ENCODE peak calls at places on chromosomes 7 and 10, in five cellular contexts. I is epithelial cell of esophagus, J is germinal center, W is HCT116, T is uterus. H is an unnamed sample.

GRCh38 chr7:156969972-156970420 is 20.5 kb downstream of the NOM1 start:
- DNase-seq in W (no peak), T (no peak), I (peak), J (no peak), H (no peak)

GRCh38 chr7:107842213-107842612 is 39.2 kb upstream of the SLC26A3 start:
- DNase-seq in I (no peak), J (no peak), W (no peak), T (no peak), H (no peak)

GRCh38 chr7:28442540-28443420 is 30.5 kb downstream of the CREB5 start:
- DNase-seq in J (no peak), W (no peak), T (no peak), I (peak), H (no peak)

GRCh38 chr10:22489467-22489866 is 144.2 kb downstream of the SPAG6 start:
- DNase-seq in W (no peak), I (peak), T (no peak), J (peak), H (no peak)

GRCh38 chr7:88480901-88481300 is 174.2 kb upstream of the STEAP4 start:
- DNase-seq in I (peak), T (no peak), W (no peak), J (no peak), H (no peak)

GRCh38 chr7:114851406-114852025 is 70.4 kb upstream of the MDFIC start:
- DNase-seq in T (no peak), J (no peak), W (no peak), I (no peak), H (no peak)

GRCh38 chr7:106957766-106958165 is 86.7 kb upstream of the PRKAR2B start:
- DNase-seq in T (no peak), I (peak), W (no peak), J (no peak), H (no peak)

GRCh38 chr7:70446448-70447143 is 685.3 kb upstream of the GALNT17 start:
- DNase-seq in J (no peak), W (no peak), T (no peak), I (peak), H (no peak)

GRCh38 chr10:31457858-31458257 is 138.8 kb downstream of the ZEB1 start:
- DNase-seq in W (no peak), T (no peak), I (no peak), J (no peak), H (no peak)

GRCh38 chr10:17795807-17796596 is 13.1 kb upstream of the MRC1 start:
- DNase-seq in W (no peak), T (no peak), J (no peak), I (no peak), H (no peak)

GRCh38 chr7:102993532-102994029 is 80.8 kb downstream of the LRRC17 start:
- DNase-seq in J (no peak), T (peak), W (no peak), I (no peak), H (no peak)

GRCh38 chr10:77431209-77431611 is 206.4 kb downstream of the KCNMA1 start:
- DNase-seq in T (no peak), W (no peak), J (no peak), I (no peak), H (no peak)

H was measured in CD8-positive, alpha-beta T cell.